ENCODE peak calls at places on chromosomes 16 and 17, in eight cellular contexts. Y is skeletal muscle cell; Q is MM.1S; F is sigmoid colon; K is left ventricle myocardium inferior; T is A549; N is CD8-positive, alpha-beta memory T cell; P is GM23248. R is an unnamed sample.

GRCh38 chr16:79601978-79602609 is 1.6 kb upstream of the MAF start:
- DNase-seq in Y (peak), Q (peak), F (peak), K (peak), T (peak), N (peak), P (peak), R (peak)

GRCh38 chr16:9311303-9311954 is 220.0 kb downstream of the HAPSTR1 start:
- DNase-seq in Y (no peak), Q (no peak), F (no peak), K (no peak), T (no peak), N (no peak), P (peak), R (no peak)

GRCh38 chr17:35519442-35519841 is 18.0 kb downstream of the SLFN12L start:
- DNase-seq in Y (no peak), Q (no peak), F (no peak), K (no peak), T (no peak), N (no peak), P (no peak), R (no peak)

GRCh38 chr17:66737524-66737923 is 97.4 kb upstream of the CACNG5 start:
- DNase-seq in Y (no peak), Q (no peak), F (peak), K (peak), T (no peak), N (no peak), P (peak), R (no peak)

GRCh38 chr16:77618951-77619350 is 103.4 kb upstream of the NUDT7 start:
- DNase-seq in Y (no peak), Q (no peak), F (no peak), K (no peak), T (no peak), N (no peak), P (no peak), R (no peak)

GRCh38 chr16:66335704-66336329 is 30.7 kb upstream of the CDH5 start:
- DNase-seq in Y (peak), Q (no peak), F (no peak), K (peak), T (no peak), N (no peak), P (no peak), R (no peak)

GRCh38 chr16:30482366-30482765 is 9.8 kb downstream of the ITGAL start:
- DNase-seq in Y (no peak), Q (no peak), F (no peak), K (no peak), T (peak), N (no peak), P (peak), R (no peak)

GRCh38 chr16:1794221-1794871 is 841 bp upstream of the IGFALS start:
- DNase-seq in Y (no peak), Q (no peak), F (peak), K (no peak), T (no peak), N (no peak), P (no peak), R (no peak)

GRCh38 chr17:47719411-47720152 is 13.5 kb upstream of the TBX21 start:
- DNase-seq in Y (peak), Q (peak), F (no peak), K (no peak), T (no peak), N (no peak), P (peak), R (no peak)

GRCh38 chr16:81711609-81712329 is 67.3 kb upstream of the PLCG2 start:
- DNase-seq in Y (peak), Q (no peak), F (peak), K (peak), T (peak), N (no peak), P (peak), R (no peak)

GRCh38 chr16:84895016-84895415 is 75.2 kb downstream of the CRISPLD2 start:
- DNase-seq in Y (no peak), Q (no peak), F (no peak), K (no peak), T (no peak), N (no peak), P (no peak), R (no peak)

GRCh38 chr17:28295677-28296578 is 23.1 kb upstream of the TMEM97 start:
- DNase-seq in Y (no peak), Q (peak), F (no peak), K (no peak), T (no peak), N (no peak), P (no peak), R (no peak)

GRCh38 chr16:31404353-31405064 is 11.4 kb downstream of the ITGAD start:
- DNase-seq in Y (no peak), Q (peak), F (no peak), K (no peak), T (peak), N (no peak), P (peak), R (no peak)

GRCh38 chr16:17331991-17332390 is 138.8 kb downstream of the XYLT1 start:
- DNase-seq in Y (no peak), Q (no peak), F (no peak), K (no peak), T (no peak), N (no peak), P (no peak), R (no peak)

GRCh38 chr16:1784977-1785845 is 2.5 kb downstream of the NUBP2 start:
- DNase-seq in Y (no peak), Q (no peak), F (no peak), K (peak), T (no peak), N (no peak), P (no peak), R (no peak)

GRCh38 chr16:69494993-69495392 is 70.6 kb downstream of the CYB5B start:
- DNase-seq in Y (no peak), Q (no peak), F (no peak), K (no peak), T (no peak), N (peak), P (peak), R (no peak)

GRCh38 chr17:7842950-7843535 is 9.0 kb downstream of the KDM6B start:
- DNase-seq in Y (peak), Q (peak), F (peak), K (peak), T (peak), N (peak), P (peak), R (no peak)

GRCh38 chr17:80126449-80126715 is 20.5 kb downstream of the EIF4A3 start:
- DNase-seq in Y (no peak), Q (no peak), F (peak), K (no peak), T (no peak), N (no peak), P (no peak), R (no peak)

GRCh38 chr17:77322534-77323412 is 182.0 kb downstream of the SEC14L1 start:
- DNase-seq in Y (peak), Q (no peak), F (peak), K (peak), T (peak), N (no peak), P (peak), R (no peak)

GRCh38 chr16:62068747-62069146 is 32.5 kb upstream of the CDH8 start:
- DNase-seq in Y (no peak), Q (peak), F (no peak), K (no peak), T (no peak), N (no peak), P (peak), R (no peak)

GRCh38 chr16:85481738-85482137 is 131.4 kb upstream of the GSE1 start:
- DNase-seq in Y (no peak), Q (no peak), F (no peak), K (no peak), T (no peak), N (no peak), P (no peak), R (no peak)

GRCh38 chr17:72535346-72535745 is 414.5 kb downstream of the SOX9 start:
- DNase-seq in Y (no peak), Q (no peak), F (no peak), K (no peak), T (no peak), N (no peak), P (no peak), R (no peak)

GRCh38 chr16:64951193-64951592 is 170.7 kb downstream of the CDH11 start:
- DNase-seq in Y (no peak), Q (no peak), F (no peak), K (no peak), T (no peak), N (no peak), P (no peak), R (no peak)

GRCh38 chr17:10081571-10082169 is 116.7 kb downstream of the GAS7 start:
- DNase-seq in Y (no peak), Q (no peak), F (peak), K (no peak), T (no peak), N (no peak), P (no peak), R (no peak)

GRCh38 chr16:32116080-32116479 is 137.0 kb upstream of the TP53TG3D start:
- DNase-seq in Y (no peak), Q (peak), F (no peak), K (peak), T (no peak), N (no peak), P (peak), R (no peak)

GRCh38 chr16:72787130-72787518 is 260.8 kb downstream of the ZFHX3 start:
- DNase-seq in Y (no peak), Q (no peak), F (no peak), K (no peak), T (no peak), N (no peak), P (no peak), R (no peak)

GRCh38 chr16:72786606-72787005 is 261.3 kb downstream of the ZFHX3 start:
- DNase-seq in Y (no peak), Q (no peak), F (no peak), K (no peak), T (no peak), N (no peak), P (no peak), R (no peak)

GRCh38 chr16:72789465-72789864 is 258.5 kb downstream of the ZFHX3 start:
- DNase-seq in Y (no peak), Q (no peak), F (no peak), K (no peak), T (no peak), N (no peak), P (no peak), R (no peak)

GRCh38 chr16:72788269-72788809 is 259.6 kb downstream of the ZFHX3 start:
- DNase-seq in Y (no peak), Q (no peak), F (no peak), K (no peak), T (no peak), N (no peak), P (no peak), R (no peak)

GRCh38 chr16:72787519-72788268 is 260.2 kb downstream of the ZFHX3 start:
- DNase-seq in Y (peak), Q (peak), F (peak), K (peak), T (no peak), N (peak), P (peak), R (no peak)
- H3K4me3 ChIP-seq in Y (peak), Q (peak), F (peak), K (peak), T (no peak), N (peak), P (peak), R (no peak)

GRCh38 chr16:23181506-23181905 is 1.0 kb upstream of the SCNN1G start:
- DNase-seq in Y (no peak), Q (no peak), F (no peak), K (no peak), T (no peak), N (no peak), P (no peak), R (no peak)

GRCh38 chr16:23185661-23186060 is 3.1 kb downstream of the SCNN1G start:
- DNase-seq in Y (no peak), Q (no peak), F (no peak), K (no peak), T (no peak), N (no peak), P (no peak), R (no peak)

GRCh38 chr16:23182206-23182674 is 305 bp upstream of the SCNN1G start:
- DNase-seq in Y (peak), Q (peak), F (peak), K (peak), T (peak), N (peak), P (peak), R (peak)

GRCh38 chr16:23183486-23183862 is 929 bp downstream of the SCNN1G start:
- DNase-seq in Y (no peak), Q (no peak), F (no peak), K (no peak), T (no peak), N (no peak), P (no peak), R (no peak)

GRCh38 chr16:23182675-23183485 is at the start of gene SCNN1G:
- DNase-seq in Y (no peak), Q (peak), F (no peak), K (peak), T (peak), N (no peak), P (peak), R (no peak)
- H3K4me3 ChIP-seq in Y (peak), Q (peak), F (peak), K (peak), T (peak), N (no peak), P (peak), R (peak)

DNA sequence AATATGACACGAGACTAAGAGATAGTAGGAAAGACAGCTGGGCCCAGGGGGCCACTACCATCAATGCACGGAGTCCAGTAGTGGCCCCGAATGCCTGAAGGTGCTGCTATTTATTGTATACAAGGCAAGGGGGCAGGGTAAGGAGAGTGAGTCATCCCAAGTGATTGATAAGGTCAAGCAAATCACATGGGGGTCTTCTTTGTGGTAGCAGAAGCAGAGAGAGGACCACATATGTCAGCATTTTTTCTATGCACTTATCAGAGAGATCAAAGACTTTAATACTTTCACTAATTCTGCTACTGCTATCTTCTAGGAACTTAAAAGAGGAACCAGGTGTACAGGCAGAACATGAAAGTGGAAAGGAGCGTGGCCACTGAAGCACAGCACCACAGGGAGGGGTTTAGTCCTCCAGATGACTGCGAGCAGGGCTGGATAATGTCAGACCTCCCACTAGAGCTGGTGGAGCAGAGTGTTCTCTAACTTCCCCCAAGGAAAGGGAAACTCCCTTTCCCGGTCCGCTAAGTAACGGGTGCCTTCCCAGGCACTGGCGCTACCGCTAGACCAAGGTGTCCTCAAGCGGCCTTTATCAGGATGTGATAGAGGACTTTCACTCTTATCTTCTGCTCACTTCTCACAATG is 26.4 kb upstream of the ARL4D start:
- DNase-seq in Y (no peak), Q (peak), F (peak), K (peak), T (no peak), N (no peak), P (no peak), R (no peak)
- H3K4me3 ChIP-seq in Y (no peak), Q (peak), F (peak), K (peak), T (no peak), N (no peak), P (no peak), R (no peak)

GRCh38 chr17:69141802-69142472 is at the start of gene ABCA6:
- DNase-seq in Y (peak), Q (no peak), F (no peak), K (no peak), T (no peak), N (no peak), P (peak), R (no peak)
- H3K4me3 ChIP-seq in Y (no peak), Q (no peak), F (peak), K (peak), T (no peak), N (no peak), P (peak), R (no peak)

DNA sequence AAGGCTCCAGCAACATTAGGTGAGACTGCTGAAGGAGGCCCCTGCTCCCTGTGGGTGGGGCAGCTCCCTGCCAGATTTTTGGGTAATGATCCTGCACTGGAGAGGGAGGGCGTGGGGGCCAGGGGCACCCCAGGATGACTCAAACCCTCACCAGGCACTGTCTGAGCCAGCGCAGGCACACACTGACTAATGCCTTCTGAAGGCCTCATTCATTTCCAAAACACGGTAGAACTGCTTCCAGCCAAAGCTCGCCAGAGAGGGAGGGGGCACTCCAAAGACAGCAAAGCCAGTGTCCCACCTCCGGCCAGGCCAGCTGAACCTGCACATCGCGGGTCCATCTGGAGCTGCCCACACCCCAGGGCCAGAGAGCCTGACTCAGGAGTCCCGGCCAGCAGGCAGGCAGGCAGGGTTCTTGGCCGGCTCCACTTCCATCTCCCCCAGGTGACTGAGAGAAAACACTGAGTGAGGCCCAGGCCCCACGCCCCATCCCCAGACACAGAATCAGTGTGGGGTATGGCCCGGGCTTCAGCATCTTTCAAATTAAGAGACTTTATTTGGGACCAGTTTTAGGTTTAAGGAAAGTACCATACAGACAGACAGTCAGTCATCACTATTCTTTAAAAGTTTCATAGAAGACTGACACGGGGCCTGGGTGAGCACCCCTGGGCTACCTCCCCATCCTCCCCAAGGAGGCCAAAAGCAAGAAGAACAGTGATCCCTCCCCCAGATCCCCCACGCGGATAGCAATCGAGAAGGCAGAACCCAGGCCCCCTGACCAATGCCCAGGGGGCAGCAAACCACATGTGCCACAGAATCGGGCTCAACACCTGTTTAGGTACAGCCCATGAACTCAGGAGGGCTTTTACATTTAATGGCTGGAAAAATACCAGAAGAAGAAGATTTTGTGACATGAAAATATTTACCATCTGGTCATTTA is 2.3 kb downstream of the PIEZO1 start:
- DNase-seq in Y (no peak), Q (no peak), F (peak), K (no peak), T (no peak), N (no peak), P (peak), R (no peak)
- H3K4me3 ChIP-seq in Y (peak), Q (peak), F (peak), K (peak), T (peak), N (peak), P (peak), R (peak)

GRCh38 chr17:38750044-38750311 is 1.8 kb upstream of the PCGF2 start:
- DNase-seq in Y (no peak), Q (no peak), F (no peak), K (no peak), T (no peak), N (no peak), P (no peak), R (no peak)
- H3K4me3 ChIP-seq in Y (peak), Q (peak), F (peak), K (peak), T (peak), N (peak), P (peak), R (peak)

R was measured in Panc1.